ENCODE peak calls at places on chromosomes 13 and 19, in nine cellular contexts. C is A549, T is HCT116, V is K562, D is GM23338, K is SK-N-SH, Z is HepG2, P is GM12878, X is Panc1. Q is an unnamed sample.

GRCh38 chr13:39451860-39452301 is 151.1 kb downstream of the LHFPL6 start:
- DNase-seq in V (no peak), P (no peak), Z (no peak), D (no peak), X (no peak), T (no peak), C (no peak), K (no peak), Q (peak)

GRCh38 chr13:107721436-107721835 is 493.9 kb downstream of the LIG4 start:
- DNase-seq in D (no peak), T (no peak), C (no peak), K (peak), X (no peak), P (no peak), V (no peak), Z (no peak), Q (no peak)

GRCh38 chr19:50812474-50812873 is 11.1 kb downstream of the KLK1 start:
- DNase-seq in T (no peak), C (no peak), K (no peak), Z (no peak), X (no peak), V (no peak), D (no peak), P (no peak), Q (no peak)

GRCh38 chr19:4722671-4723464 is 774 bp downstream of the DPP9 start:
- DNase-seq in C (no peak), X (no peak), D (no peak), V (no peak), Z (no peak), T (no peak), P (no peak), K (no peak), Q (peak)

GRCh38 chr13:70816853-70817252 is 708.6 kb upstream of the KLHL1 start:
- DNase-seq in V (no peak), K (no peak), T (no peak), D (no peak), Z (no peak), C (no peak), X (no peak), P (no peak), Q (no peak)

GRCh38 chr19:40682431-40682964 is 8.0 kb downstream of the NUMBL start:
- DNase-seq in X (no peak), C (no peak), D (no peak), Z (no peak), K (no peak), V (no peak), T (no peak), P (no peak), Q (no peak)

GRCh38 chr13:101916108-101916757 is 463.8 kb downstream of the ITGBL1 start:
- DNase-seq in V (no peak), D (peak), T (no peak), X (no peak), P (no peak), C (peak), Z (no peak), K (peak), Q (no peak)

GRCh38 chr19:46076951-46077814 is 36.4 kb upstream of the IGFL4 start:
- DNase-seq in Z (peak), X (no peak), D (peak), P (no peak), K (peak), T (peak), C (peak), V (peak), Q (peak)

GRCh38 chr13:48434203-48434602 is 21.3 kb upstream of the LPAR6 start:
- DNase-seq in V (no peak), T (no peak), P (no peak), X (no peak), Z (no peak), D (no peak), C (no peak), K (no peak), Q (no peak)

GRCh38 chr13:48429036-48429435 is 16.1 kb upstream of the LPAR6 start:
- DNase-seq in P (no peak), C (no peak), X (no peak), Z (no peak), V (no peak), K (no peak), D (no peak), T (no peak), Q (no peak)

GRCh38 chr13:48431431-48431830 is 18.5 kb upstream of the LPAR6 start:
- DNase-seq in V (no peak), X (no peak), Z (peak), P (no peak), C (no peak), K (no peak), D (no peak), T (no peak), Q (no peak)

GRCh38 chr13:48429886-48430285 is 17.0 kb upstream of the LPAR6 start:
- DNase-seq in C (no peak), D (no peak), T (no peak), X (no peak), Z (no peak), V (no peak), P (no peak), K (no peak), Q (no peak)

DNA sequence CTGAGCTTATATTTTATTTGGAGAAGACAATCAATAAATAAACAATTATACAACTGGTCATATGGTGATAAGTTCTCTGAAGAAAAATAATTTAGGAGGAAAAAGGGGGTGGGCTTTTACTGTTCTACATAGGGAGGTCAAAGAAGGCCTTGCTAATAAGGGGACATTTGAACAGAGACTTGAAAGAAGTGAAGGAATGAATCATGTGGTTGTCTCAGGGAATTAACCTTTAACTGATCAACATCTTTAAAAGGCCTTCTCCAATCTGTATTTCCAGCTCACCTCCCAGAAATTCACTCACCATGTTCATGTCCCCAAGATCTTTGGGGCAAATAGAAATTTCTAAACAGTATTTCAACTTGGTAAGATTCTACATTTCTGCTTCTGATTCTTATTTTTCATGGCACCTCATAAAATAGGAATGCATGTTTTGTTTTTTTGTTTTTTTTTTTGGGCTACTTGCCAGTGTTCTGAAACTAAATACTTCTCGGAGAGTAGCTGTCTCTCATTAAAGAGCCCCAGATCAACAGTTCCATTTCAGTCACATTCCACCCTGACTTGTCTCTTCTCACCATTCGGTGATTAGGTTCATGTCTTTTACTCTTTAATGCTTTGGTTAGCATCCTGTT is 19.2 kb upstream of the LPAR6 start:
- DNase-seq in P (no peak), Z (peak), D (no peak), T (no peak), C (no peak), V (no peak), X (no peak), K (no peak), Q (no peak)
- TF ChIP-seq CTCF in P (no peak), Z (no peak), D (no peak), T (no peak), C (no peak), V (no peak), X (no peak), K (no peak), Q (no peak)

GRCh38 chr19:35451278-35452096 is 3.4 kb downstream of the FFAR2 start:
- DNase-seq in T (no peak), D (no peak), K (no peak), X (no peak), P (peak), Z (no peak), V (no peak), C (no peak), Q (no peak)
- TF ChIP-seq REST in T (no peak), D (no peak), K (no peak), X (no peak), P (no peak), Z (no peak), V (no peak), C (no peak), Q (no peak)

GRCh38 chr19:34044011-34044410 is 128.3 kb upstream of the LSM14A start:
- DNase-seq in D (no peak), X (no peak), T (no peak), P (no peak), C (no peak), V (no peak), Z (no peak), K (no peak), Q (no peak)

DNA sequence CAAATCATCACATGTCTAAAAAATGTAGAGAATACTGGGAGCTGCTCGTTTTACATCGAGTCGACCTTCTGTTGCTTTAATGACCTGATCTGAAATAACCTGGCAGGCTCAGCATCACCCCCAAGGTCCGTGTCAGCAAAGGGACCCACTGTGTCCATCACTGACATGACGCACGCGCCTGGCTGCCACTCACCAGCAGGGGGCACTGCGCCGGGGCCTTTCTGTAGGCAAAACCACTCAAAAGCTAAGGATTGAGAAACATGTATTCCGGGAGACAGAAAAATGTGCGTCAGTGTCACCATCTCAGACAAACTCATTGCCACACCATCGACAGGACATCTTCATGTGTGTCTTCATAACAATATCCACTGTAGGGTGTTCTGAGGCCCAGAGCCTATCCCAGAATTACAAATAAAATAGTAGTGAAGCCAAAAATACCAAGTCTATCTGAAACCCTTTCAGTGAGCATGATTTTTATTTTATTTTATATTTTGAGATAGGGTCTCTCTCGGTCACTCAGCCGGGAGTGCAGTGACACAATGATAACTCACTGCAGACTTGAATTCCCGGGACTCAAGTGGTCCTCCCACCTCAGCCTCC is 130.3 kb upstream of the LSM14A start:
- DNase-seq in Z (peak), X (peak), D (peak), C (peak), V (peak), T (peak), K (peak), P (no peak), Q (peak)
- TF ChIP-seq CTCF in Z (peak), X (peak), D (peak), C (peak), V (peak), T (peak), K (peak), P (peak), Q (peak)

DNA sequence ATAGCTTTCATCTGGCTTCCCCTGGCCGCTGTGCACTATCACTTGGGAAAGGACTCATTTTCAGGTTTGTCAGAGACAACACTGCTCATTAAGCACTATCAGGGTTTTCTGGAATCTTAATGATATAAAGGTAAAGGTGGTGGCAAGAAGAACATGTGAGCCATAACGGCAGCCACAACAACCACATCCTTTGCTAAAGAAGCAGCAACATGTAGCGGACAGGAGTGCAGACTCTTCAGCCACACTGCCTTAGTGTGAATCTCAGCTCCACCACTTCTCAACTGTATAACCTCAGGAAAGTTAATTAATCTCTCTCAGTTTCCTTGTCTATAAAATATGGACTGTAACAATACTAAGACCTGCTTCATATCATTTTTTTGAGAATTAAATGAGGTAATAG is 24.1 kb upstream of the MIR17HG start:
- DNase-seq in K (no peak), T (no peak), P (no peak), X (no peak), V (no peak), Z (no peak), D (no peak), C (no peak), Q (no peak)
- TF ChIP-seq REST in K (no peak), T (no peak), P (no peak), X (no peak), V (no peak), Z (no peak), D (no peak), C (no peak), Q (no peak)

GRCh38 chr13:112441779-112442310 is 65.7 kb downstream of the SPACA7 start:
- DNase-seq in D (no peak), V (no peak), Z (no peak), X (no peak), K (no peak), C (no peak), T (no peak), P (no peak), Q (no peak)
- TF ChIP-seq CTCF in D (no peak), V (no peak), Z (no peak), X (no peak), K (no peak), C (no peak), T (no peak), P (no peak), Q (no peak)

GRCh38 chr19:30222428-30222873 is 149.7 kb upstream of the ZNF536 start:
- DNase-seq in Z (no peak), V (peak), P (no peak), K (peak), C (no peak), D (peak), T (no peak), X (no peak), Q (no peak)
- TF ChIP-seq REST in Z (no peak), V (no peak), P (no peak), K (no peak), C (no peak), D (no peak), T (no peak), X (no peak), Q (no peak)

GRCh38 chr13:44198826-44199225 is 174.8 kb upstream of the SERP2 start:
- DNase-seq in D (no peak), K (no peak), T (no peak), C (no peak), X (no peak), P (no peak), V (no peak), Z (no peak), Q (no peak)

GRCh38 chr13:44197791-44198770 is 175.5 kb upstream of the SERP2 start:
- DNase-seq in P (peak), T (no peak), K (no peak), V (no peak), X (no peak), Z (no peak), C (no peak), D (no peak), Q (no peak)

GRCh38 chr13:44199627-44200207 is 173.9 kb upstream of the SERP2 start:
- DNase-seq in P (no peak), C (no peak), V (no peak), X (no peak), D (no peak), Z (no peak), K (no peak), T (no peak), Q (no peak)

GRCh38 chr13:44193731-44194130 is 179.9 kb upstream of the SERP2 start:
- DNase-seq in K (no peak), V (no peak), X (no peak), D (no peak), T (no peak), P (no peak), C (no peak), Z (no peak), Q (no peak)

DNA sequence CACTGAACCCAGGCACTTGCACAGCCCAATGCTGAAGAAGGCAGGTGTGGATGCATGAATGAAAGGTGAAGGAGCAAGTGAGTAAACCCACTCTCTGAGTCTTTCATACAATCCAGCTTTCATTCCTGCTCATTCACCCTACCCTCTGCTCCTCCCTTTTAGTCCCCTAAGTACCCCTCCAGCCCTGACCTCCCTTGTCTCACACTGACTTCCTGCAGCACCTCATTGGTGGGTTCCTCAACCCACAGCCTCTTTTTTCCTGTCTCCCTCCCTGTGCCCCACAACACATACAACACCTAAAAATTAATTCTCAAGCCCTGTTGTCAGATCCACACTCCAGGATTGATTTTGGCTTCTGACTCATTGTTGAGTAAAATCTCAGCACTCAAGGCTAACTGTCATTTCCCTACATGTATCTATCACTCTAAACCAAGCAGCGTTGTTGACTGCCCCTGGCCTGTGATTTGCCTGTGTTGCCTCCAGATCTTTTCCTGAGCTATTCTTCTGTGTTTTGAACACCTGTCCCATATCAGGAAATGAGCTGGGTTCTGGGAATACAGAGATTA is 177.4 kb upstream of the SERP2 start:
- DNase-seq in C (no peak), X (no peak), D (no peak), Z (no peak), K (no peak), T (no peak), P (no peak), V (no peak), Q (no peak)
- TF ChIP-seq CTCF in C (no peak), X (no peak), D (no peak), Z (no peak), K (no peak), T (no peak), P (no peak), V (no peak), Q (no peak)

GRCh38 chr19:33156354-33156753 is 24.4 kb downstream of the WDR88 start:
- DNase-seq in C (no peak), D (no peak), K (no peak), X (no peak), T (no peak), Z (peak), V (no peak), P (no peak), Q (peak)
- TF ChIP-seq REST in C (no peak), D (no peak), K (no peak), X (no peak), T (no peak), Z (no peak), V (no peak), P (no peak), Q (no peak)

Q was measured in HL-60.